ENCODE peak calls at places on chromosomes 13 and 19, in four cellular contexts. F is WTC11, X is H1, A is SK-N-SH. G is an unnamed sample.

GRCh38 chr19:31883299-31883990 is 462.0 kb upstream of the ZNF507 start:
- DNase-seq in F (no peak), X (no peak), A (no peak), G (no peak)

GRCh38 chr19:1076951-1077350 is 10.0 kb downstream of the ARHGAP45 start:
- DNase-seq in F (no peak), X (no peak), A (no peak), G (no peak)

GRCh38 chr13:106230450-106230849 is 305.0 kb downstream of the EFNB2 start:
- DNase-seq in F (no peak), X (no peak), A (no peak), G (no peak)

GRCh38 chr13:46751811-46752635 is 44.9 kb downstream of the ESD start:
- DNase-seq in F (no peak), X (no peak), A (no peak), G (no peak)

GRCh38 chr13:98044301-98044700 is 90.8 kb downstream of the IPO5 start:
- DNase-seq in F (no peak), X (no peak), A (no peak), G (no peak)

GRCh38 chr13:49859568-49859967 is 67.1 kb upstream of the KPNA3 start:
- DNase-seq in F (no peak), X (no peak), A (no peak), G (no peak)

GRCh38 chr19:11047856-11048255 is 41.4 kb upstream of the LDLR start:
- DNase-seq in F (no peak), X (no peak), A (no peak), G (no peak)

GRCh38 chr13:32838985-32839384 is 177.2 kb upstream of the KL start:
- DNase-seq in F (no peak), X (peak; percentile 40), A (no peak), G (no peak)

GRCh38 chr19:11265785-11266236 is 3.5 kb upstream of the DOCK6 start:
- DNase-seq in F (no peak), X (no peak), A (no peak), G (no peak)

GRCh38 chr19:13692096-13692495 is 72.2 kb upstream of the MRI1 start:
- DNase-seq in F (no peak), X (no peak), A (no peak), G (no peak)

GRCh38 chr19:3656747-3657394 is 30.3 kb upstream of the CACTIN start:
- DNase-seq in F (no peak), X (no peak), A (no peak), G (no peak)

GRCh38 chr13:110108348-110109139 is 198.4 kb downstream of the COL4A1 start:
- DNase-seq in F (peak; percentile 71), X (no peak), A (peak; percentile 91), G (no peak)

GRCh38 chr13:39575641-39576238 is 27.3 kb downstream of the LHFPL6 start:
- DNase-seq in F (no peak), X (no peak), A (no peak), G (no peak)

GRCh38 chr13:43129021-43129420 is 105.6 kb downstream of the DNAJC15 start:
- DNase-seq in F (no peak), X (no peak), A (no peak), G (no peak)
- TF ChIP-seq TEAD4 in F (no peak), X (no peak), A (no peak), G (no peak)

GRCh38 chr19:6161271-6161850 is 25.9 kb downstream of the ACSBG2 start:
- DNase-seq in F (peak; percentile 22), X (no peak), A (peak; percentile 13), G (peak; percentile 90)
- TF ChIP-seq TEAD4 in F (no peak), X (no peak), A (no peak), G (no peak)

GRCh38 chr19:41226053-41226873 is 7.2 kb downstream of the AXL start:
- DNase-seq in F (peak; percentile 70), X (peak; percentile 79), A (peak; percentile 56), G (peak; percentile 93)
- TF ChIP-seq TEAD4 in F (peak; percentile 22), X (peak; percentile 26), A (peak; percentile 93), G (no peak)

GRCh38 chr13:99604636-99605035 is 103.4 kb downstream of the TM9SF2 start:
- DNase-seq in F (no peak), X (no peak), A (no peak), G (no peak)

GRCh38 chr13:99610702-99611289 is 109.5 kb downstream of the TM9SF2 start:
- DNase-seq in F (no peak), X (no peak), A (no peak), G (peak; percentile 17)

GRCh38 chr13:99605417-99606321 is 104.4 kb downstream of the TM9SF2 start:
- DNase-seq in F (peak; percentile 60), X (peak; percentile 73), A (peak; percentile 64), G (peak; percentile 24)

GRCh38 chr13:99608345-99608744 is 107.1 kb downstream of the TM9SF2 start:
- DNase-seq in F (no peak), X (no peak), A (no peak), G (no peak)

DNA sequence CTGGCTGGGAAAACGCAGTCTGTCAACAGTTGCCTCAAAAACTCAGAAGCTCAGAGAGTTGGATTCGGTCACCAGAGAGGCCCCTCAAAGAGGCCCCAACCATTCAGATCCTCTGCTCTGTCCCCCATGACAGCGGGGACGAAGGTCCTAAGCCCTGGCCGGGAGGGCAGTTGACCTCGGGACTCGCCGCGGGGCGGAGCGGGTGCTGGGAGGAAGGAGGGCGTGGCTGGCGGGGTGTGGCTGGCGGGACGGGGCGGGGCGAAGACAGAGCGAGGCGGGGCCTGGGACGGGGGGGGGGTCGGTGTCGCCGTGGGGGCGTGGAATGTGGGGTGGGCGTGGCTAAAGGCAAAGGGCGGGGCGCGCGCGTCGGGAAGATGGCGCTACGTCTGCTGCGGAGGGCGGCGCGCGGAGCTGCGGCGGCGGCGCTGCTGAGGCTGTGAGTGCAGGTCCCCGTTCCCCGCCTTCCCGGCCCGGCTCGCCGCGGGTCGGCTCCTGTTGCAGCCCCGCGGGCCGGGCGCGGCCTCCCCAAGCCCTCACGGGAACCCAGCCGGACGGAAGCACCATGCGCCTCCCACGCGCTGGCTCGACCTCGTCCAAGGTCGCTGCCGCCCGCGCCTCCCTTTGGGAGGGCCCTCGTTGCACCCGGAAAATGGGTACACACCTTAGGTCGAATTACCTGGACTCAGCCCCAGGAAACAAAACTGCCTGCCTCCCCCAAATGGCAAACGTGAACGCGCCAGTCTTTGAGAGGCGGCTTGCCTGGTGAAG is 105.2 kb downstream of the TM9SF2 start:
- DNase-seq in F (peak; percentile 90), X (peak; percentile 99), A (peak; percentile 97), G (peak; percentile 95)
- TF ChIP-seq TEAD4 in F (peak; percentile 40), X (peak; percentile 88), A (no peak), G (no peak)

DNA sequence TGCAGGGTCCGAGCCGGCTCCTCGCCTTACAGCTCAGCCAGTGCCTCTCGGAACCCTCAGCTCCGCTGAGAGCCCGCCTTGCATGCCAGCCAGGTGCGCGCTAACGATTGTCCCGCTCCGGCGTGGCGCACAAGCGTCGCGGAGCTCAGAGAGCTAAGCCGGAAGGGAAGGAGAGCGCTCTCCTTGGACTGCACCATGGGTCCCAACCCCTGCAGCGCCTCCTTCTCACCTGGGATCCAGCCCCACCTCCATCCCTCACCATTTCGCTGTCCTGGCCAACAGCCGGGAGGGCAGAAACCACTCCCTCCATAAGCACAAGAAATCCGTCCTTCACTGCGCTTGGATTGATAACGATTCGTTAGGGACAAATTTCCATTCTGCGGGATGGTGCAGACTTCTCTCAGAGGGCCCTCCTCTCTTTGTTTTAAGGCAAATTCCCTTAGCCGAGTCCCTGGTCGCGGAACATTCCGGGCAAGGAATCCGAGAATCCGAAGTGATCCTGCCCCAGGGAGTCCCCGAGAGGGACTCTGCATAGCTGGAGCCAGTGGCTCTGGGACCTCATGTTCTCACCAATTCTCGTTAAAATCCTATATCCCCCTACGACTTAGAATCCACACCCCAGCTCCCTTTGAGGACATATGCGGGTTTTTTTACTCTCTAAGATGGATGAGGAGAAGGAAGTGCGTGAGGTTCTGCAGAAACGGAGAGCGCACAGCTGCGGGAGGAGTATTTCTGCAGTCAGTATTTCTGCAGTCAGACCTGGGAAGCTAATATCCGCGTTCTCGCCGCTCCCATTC is 2.8 kb downstream of the GSX1 start:
- DNase-seq in F (peak; percentile 55), X (peak; percentile 68), A (no peak), G (no peak)
- TF ChIP-seq TEAD4 in F (no peak), X (peak; percentile 26), A (no peak), G (no peak)

GRCh38 chr13:44661936-44662335 is 85.8 kb upstream of the TSC22D1 start:
- DNase-seq in F (no peak), X (no peak), A (no peak), G (no peak)
- TF ChIP-seq TEAD4 in F (no peak), X (no peak), A (no peak), G (no peak)

DNA sequence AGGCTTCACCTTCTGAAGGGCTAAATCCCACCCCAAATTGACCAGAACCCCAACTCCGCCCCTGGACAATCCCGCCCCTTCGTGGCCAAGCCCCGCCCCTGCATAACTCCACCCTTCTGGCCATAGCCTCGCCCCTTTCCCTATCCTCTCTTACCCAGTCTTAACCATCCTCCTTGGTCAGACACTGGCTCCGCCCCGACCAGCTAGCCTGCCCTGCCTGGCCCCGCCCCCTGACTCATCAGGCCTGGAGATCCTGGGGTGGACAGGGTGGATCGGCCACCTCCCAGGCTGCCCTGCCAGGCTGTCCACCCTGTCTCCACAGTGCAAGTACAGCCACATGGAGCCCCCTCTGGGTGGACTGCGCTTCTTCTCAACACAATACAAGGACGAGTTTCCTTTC is 8.0 kb upstream of the ZNF358 start:
- DNase-seq in F (peak; percentile 96), X (peak; percentile 96), A (peak; percentile 73), G (peak; percentile 91)
- TF ChIP-seq TEAD4 in F (no peak), X (no peak), A (no peak), G (no peak)

GRCh38 chr13:28678809-28679208 is 19.9 kb downstream of the POMP start:
- DNase-seq in F (no peak), X (no peak), A (no peak), G (no peak)
- TF ChIP-seq TEAD4 in F (no peak), X (no peak), A (no peak), G (no peak)